ENCODE peak calls at places on chromosomes 12 and 14, in seven cellular contexts. One of them, this sample, is unnamed.

GRCh38 chr14:59463773-59464650 is 1.2 kb downstream of the GPR135 start:
- DNase-seq in aorta: peak
- DNase-seq in CD8-positive, alpha-beta memory T cell: no peak
- DNase-seq in neuronal stem cell: no peak
- DNase-seq in SK-N-SH: peak
- DNase-seq in GM12864: no peak
- DNase-seq in Peyer's patch: no peak
- DNase-seq in this sample: no peak

GRCh38 chr12:132222096-132222807 is 78.0 kb downstream of the NOC4L start:
- DNase-seq in neuronal stem cell: peak
- DNase-seq in SK-N-SH: no peak
- DNase-seq in Peyer's patch: peak
- DNase-seq in aorta: peak
- DNase-seq in CD8-positive, alpha-beta memory T cell: no peak
- DNase-seq in GM12864: no peak
- DNase-seq in this sample: peak

GRCh38 chr14:24613241-24613640 is 3.8 kb upstream of the GZMH start:
- DNase-seq in GM12864: no peak
- DNase-seq in aorta: no peak
- DNase-seq in CD8-positive, alpha-beta memory T cell: no peak
- DNase-seq in neuronal stem cell: no peak
- DNase-seq in Peyer's patch: no peak
- DNase-seq in SK-N-SH: no peak
- DNase-seq in this sample: no peak

GRCh38 chr12:99418379-99418778 is 229.2 kb upstream of the GARIN6 start:
- DNase-seq in Peyer's patch: no peak
- DNase-seq in CD8-positive, alpha-beta memory T cell: no peak
- DNase-seq in GM12864: no peak
- DNase-seq in neuronal stem cell: no peak
- DNase-seq in aorta: no peak
- DNase-seq in SK-N-SH: no peak
- DNase-seq in this sample: no peak

GRCh38 chr12:53180931-53181645 is 363 bp upstream of the CSAD start:
- DNase-seq in GM12864: no peak
- DNase-seq in CD8-positive, alpha-beta memory T cell: peak
- DNase-seq in Peyer's patch: peak
- DNase-seq in SK-N-SH: peak
- DNase-seq in neuronal stem cell: peak
- DNase-seq in aorta: peak
- DNase-seq in this sample: peak

GRCh38 chr12:129074379-129074778 is 221.1 kb downstream of the GLT1D1 start:
- DNase-seq in SK-N-SH: no peak
- DNase-seq in GM12864: no peak
- DNase-seq in CD8-positive, alpha-beta memory T cell: no peak
- DNase-seq in Peyer's patch: no peak
- DNase-seq in neuronal stem cell: no peak
- DNase-seq in aorta: no peak
- DNase-seq in this sample: no peak

GRCh38 chr12:78697817-78698415 is 166.7 kb upstream of the SYT1 start:
- DNase-seq in GM12864: no peak
- DNase-seq in SK-N-SH: no peak
- DNase-seq in Peyer's patch: no peak
- DNase-seq in CD8-positive, alpha-beta memory T cell: no peak
- DNase-seq in neuronal stem cell: no peak
- DNase-seq in aorta: no peak
- DNase-seq in this sample: no peak

GRCh38 chr12:33223956-33224355 is 215.7 kb downstream of the SYT10 start:
- DNase-seq in CD8-positive, alpha-beta memory T cell: no peak
- DNase-seq in neuronal stem cell: no peak
- DNase-seq in aorta: no peak
- DNase-seq in SK-N-SH: no peak
- DNase-seq in Peyer's patch: no peak
- DNase-seq in GM12864: no peak
- DNase-seq in this sample: no peak

GRCh38 chr14:31336646-31337045 is 83.7 kb downstream of the HEATR5A start:
- DNase-seq in SK-N-SH: no peak
- DNase-seq in GM12864: no peak
- DNase-seq in neuronal stem cell: no peak
- DNase-seq in Peyer's patch: no peak
- DNase-seq in aorta: no peak
- DNase-seq in CD8-positive, alpha-beta memory T cell: no peak
- DNase-seq in this sample: no peak

GRCh38 chr12:96233941-96234461 is 39.8 kb downstream of the ELK3 start:
- DNase-seq in GM12864: no peak
- DNase-seq in neuronal stem cell: no peak
- DNase-seq in aorta: peak
- DNase-seq in Peyer's patch: peak
- DNase-seq in SK-N-SH: peak
- DNase-seq in CD8-positive, alpha-beta memory T cell: no peak
- DNase-seq in this sample: peak
- H3K4me3 ChIP-seq in GM12864: no peak
- H3K4me3 ChIP-seq in neuronal stem cell: no peak
- H3K4me3 ChIP-seq in aorta: no peak
- H3K4me3 ChIP-seq in Peyer's patch: no peak
- H3K4me3 ChIP-seq in SK-N-SH: no peak
- H3K4me3 ChIP-seq in CD8-positive, alpha-beta memory T cell: no peak
- H3K4me3 ChIP-seq in this sample: no peak

GRCh38 chr12:114664661-114665320 is 19.2 kb downstream of the TBX3 start:
- DNase-seq in aorta: no peak
- DNase-seq in Peyer's patch: no peak
- DNase-seq in neuronal stem cell: no peak
- DNase-seq in SK-N-SH: no peak
- DNase-seq in CD8-positive, alpha-beta memory T cell: no peak
- DNase-seq in GM12864: no peak
- DNase-seq in this sample: no peak
- H3K4me3 ChIP-seq in aorta: no peak
- H3K4me3 ChIP-seq in Peyer's patch: peak
- H3K4me3 ChIP-seq in neuronal stem cell: no peak
- H3K4me3 ChIP-seq in SK-N-SH: no peak
- H3K4me3 ChIP-seq in CD8-positive, alpha-beta memory T cell: no peak
- H3K4me3 ChIP-seq in GM12864: no peak
- H3K4me3 ChIP-seq in this sample: no peak

GRCh38 chr12:63086149-63086915 is 64.7 kb downstream of the AVPR1A start:
- DNase-seq in neuronal stem cell: no peak
- DNase-seq in CD8-positive, alpha-beta memory T cell: no peak
- DNase-seq in SK-N-SH: no peak
- DNase-seq in GM12864: no peak
- DNase-seq in aorta: no peak
- DNase-seq in Peyer's patch: no peak
- DNase-seq in this sample: no peak

GRCh38 chr12:63095369-63095967 is 55.5 kb downstream of the AVPR1A start:
- DNase-seq in neuronal stem cell: no peak
- DNase-seq in aorta: no peak
- DNase-seq in GM12864: no peak
- DNase-seq in Peyer's patch: no peak
- DNase-seq in SK-N-SH: no peak
- DNase-seq in CD8-positive, alpha-beta memory T cell: no peak
- DNase-seq in this sample: no peak

GRCh38 chr12:63093084-63093483 is 57.9 kb downstream of the AVPR1A start:
- DNase-seq in neuronal stem cell: no peak
- DNase-seq in GM12864: no peak
- DNase-seq in Peyer's patch: no peak
- DNase-seq in CD8-positive, alpha-beta memory T cell: no peak
- DNase-seq in SK-N-SH: no peak
- DNase-seq in aorta: no peak
- DNase-seq in this sample: no peak

GRCh38 chr12:63093711-63094110 is 57.3 kb downstream of the AVPR1A start:
- DNase-seq in CD8-positive, alpha-beta memory T cell: no peak
- DNase-seq in neuronal stem cell: no peak
- DNase-seq in aorta: no peak
- DNase-seq in SK-N-SH: no peak
- DNase-seq in GM12864: no peak
- DNase-seq in Peyer's patch: no peak
- DNase-seq in this sample: no peak

DNA sequence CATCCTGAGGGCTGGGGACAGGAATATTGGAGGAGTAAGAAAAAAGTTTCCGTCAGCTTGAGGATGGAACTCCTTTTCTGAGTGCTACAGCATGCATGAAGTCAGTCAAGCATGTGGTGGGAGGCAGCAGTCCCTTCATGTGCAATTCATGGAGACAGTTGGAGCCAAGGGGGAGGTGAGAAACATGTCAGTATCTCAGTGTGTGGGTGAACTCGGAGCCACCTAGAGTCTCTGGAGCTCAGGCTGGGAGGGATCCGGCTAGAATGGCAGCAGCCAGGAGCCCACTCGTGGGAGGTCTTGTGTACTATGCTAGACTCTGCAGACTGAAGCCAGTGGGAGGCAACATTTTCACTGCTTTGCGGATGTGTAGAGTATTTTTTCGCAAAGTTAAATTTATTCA is 60.3 kb downstream of the AVPR1A start:
- DNase-seq in neuronal stem cell: no peak
- DNase-seq in Peyer's patch: no peak
- DNase-seq in aorta: no peak
- DNase-seq in CD8-positive, alpha-beta memory T cell: no peak
- DNase-seq in GM12864: no peak
- DNase-seq in SK-N-SH: no peak
- DNase-seq in this sample: no peak
- H3K4me3 ChIP-seq in neuronal stem cell: no peak
- H3K4me3 ChIP-seq in Peyer's patch: no peak
- H3K4me3 ChIP-seq in aorta: no peak
- H3K4me3 ChIP-seq in CD8-positive, alpha-beta memory T cell: no peak
- H3K4me3 ChIP-seq in GM12864: no peak
- H3K4me3 ChIP-seq in SK-N-SH: no peak
- H3K4me3 ChIP-seq in this sample: no peak

DNA sequence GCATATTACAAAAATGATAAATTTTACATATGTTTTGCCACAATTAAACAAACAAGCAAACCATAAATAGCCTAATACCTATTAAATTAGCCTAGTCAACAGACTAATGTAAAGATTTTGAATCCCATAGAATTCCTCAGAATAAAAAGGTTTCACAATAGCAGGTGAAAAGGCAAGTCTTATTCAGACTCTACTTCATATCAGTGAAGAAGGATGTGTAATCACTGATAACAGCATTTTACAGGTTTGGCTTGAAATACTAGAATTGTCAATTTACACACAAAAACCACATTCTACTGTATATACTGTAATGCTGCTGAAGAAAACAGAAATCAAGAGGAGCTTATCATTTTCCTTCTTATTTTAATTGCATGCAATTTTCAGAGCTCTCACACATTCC is 90.8 kb upstream of the SSTR1 start:
- DNase-seq in neuronal stem cell: no peak
- DNase-seq in SK-N-SH: no peak
- DNase-seq in GM12864: no peak
- DNase-seq in Peyer's patch: no peak
- DNase-seq in aorta: no peak
- DNase-seq in CD8-positive, alpha-beta memory T cell: no peak
- DNase-seq in this sample: no peak
- H3K4me3 ChIP-seq in neuronal stem cell: no peak
- H3K4me3 ChIP-seq in SK-N-SH: no peak
- H3K4me3 ChIP-seq in GM12864: no peak
- H3K4me3 ChIP-seq in Peyer's patch: no peak
- H3K4me3 ChIP-seq in aorta: no peak
- H3K4me3 ChIP-seq in CD8-positive, alpha-beta memory T cell: no peak
- H3K4me3 ChIP-seq in this sample: no peak

GRCh38 chr14:76413962-76414665 is 38.2 kb downstream of the ESRRB start:
- DNase-seq in Peyer's patch: no peak
- DNase-seq in GM12864: no peak
- DNase-seq in neuronal stem cell: peak
- DNase-seq in CD8-positive, alpha-beta memory T cell: no peak
- DNase-seq in SK-N-SH: peak
- DNase-seq in aorta: no peak
- DNase-seq in this sample: no peak
- H3K4me3 ChIP-seq in Peyer's patch: no peak
- H3K4me3 ChIP-seq in GM12864: no peak
- H3K4me3 ChIP-seq in neuronal stem cell: no peak
- H3K4me3 ChIP-seq in CD8-positive, alpha-beta memory T cell: no peak
- H3K4me3 ChIP-seq in SK-N-SH: no peak
- H3K4me3 ChIP-seq in aorta: no peak
- H3K4me3 ChIP-seq in this sample: no peak

GRCh38 chr14:95722525-95723190 is 8.7 kb upstream of the TCL1A start:
- DNase-seq in Peyer's patch: no peak
- DNase-seq in CD8-positive, alpha-beta memory T cell: no peak
- DNase-seq in aorta: no peak
- DNase-seq in GM12864: no peak
- DNase-seq in neuronal stem cell: no peak
- DNase-seq in SK-N-SH: no peak
- DNase-seq in this sample: no peak
- H3K4me3 ChIP-seq in Peyer's patch: no peak
- H3K4me3 ChIP-seq in CD8-positive, alpha-beta memory T cell: no peak
- H3K4me3 ChIP-seq in aorta: no peak
- H3K4me3 ChIP-seq in GM12864: no peak
- H3K4me3 ChIP-seq in neuronal stem cell: no peak
- H3K4me3 ChIP-seq in SK-N-SH: no peak
- H3K4me3 ChIP-seq in this sample: no peak

GRCh38 chr14:22994762-22995275 is 12.5 kb upstream of the AJUBA start:
- DNase-seq in CD8-positive, alpha-beta memory T cell: no peak
- DNase-seq in aorta: no peak
- DNase-seq in Peyer's patch: peak
- DNase-seq in GM12864: no peak
- DNase-seq in neuronal stem cell: no peak
- DNase-seq in SK-N-SH: peak
- DNase-seq in this sample: peak

GRCh38 chr14:22997676-22998323 is 12.1 kb downstream of the C14orf93 start:
- DNase-seq in GM12864: no peak
- DNase-seq in Peyer's patch: no peak
- DNase-seq in neuronal stem cell: no peak
- DNase-seq in SK-N-SH: peak
- DNase-seq in aorta: no peak
- DNase-seq in CD8-positive, alpha-beta memory T cell: no peak
- DNase-seq in this sample: no peak

GRCh38 chr14:22998324-22999012 is 11.5 kb downstream of the C14orf93 start:
- DNase-seq in CD8-positive, alpha-beta memory T cell: no peak
- DNase-seq in GM12864: no peak
- DNase-seq in Peyer's patch: no peak
- DNase-seq in aorta: no peak
- DNase-seq in neuronal stem cell: no peak
- DNase-seq in SK-N-SH: peak
- DNase-seq in this sample: no peak

GRCh38 chr14:22996823-22997301 is 13.1 kb downstream of the C14orf93 start:
- DNase-seq in aorta: no peak
- DNase-seq in neuronal stem cell: no peak
- DNase-seq in GM12864: no peak
- DNase-seq in Peyer's patch: no peak
- DNase-seq in CD8-positive, alpha-beta memory T cell: no peak
- DNase-seq in SK-N-SH: peak
- DNase-seq in this sample: no peak

GRCh38 chr14:22995889-22996611 is 13.7 kb upstream of the AJUBA start:
- DNase-seq in CD8-positive, alpha-beta memory T cell: no peak
- DNase-seq in GM12864: no peak
- DNase-seq in SK-N-SH: no peak
- DNase-seq in neuronal stem cell: no peak
- DNase-seq in aorta: no peak
- DNase-seq in Peyer's patch: no peak
- DNase-seq in this sample: no peak
- H3K4me3 ChIP-seq in CD8-positive, alpha-beta memory T cell: no peak
- H3K4me3 ChIP-seq in GM12864: no peak
- H3K4me3 ChIP-seq in SK-N-SH: no peak
- H3K4me3 ChIP-seq in neuronal stem cell: no peak
- H3K4me3 ChIP-seq in aorta: no peak
- H3K4me3 ChIP-seq in Peyer's patch: no peak
- H3K4me3 ChIP-seq in this sample: no peak

DNA sequence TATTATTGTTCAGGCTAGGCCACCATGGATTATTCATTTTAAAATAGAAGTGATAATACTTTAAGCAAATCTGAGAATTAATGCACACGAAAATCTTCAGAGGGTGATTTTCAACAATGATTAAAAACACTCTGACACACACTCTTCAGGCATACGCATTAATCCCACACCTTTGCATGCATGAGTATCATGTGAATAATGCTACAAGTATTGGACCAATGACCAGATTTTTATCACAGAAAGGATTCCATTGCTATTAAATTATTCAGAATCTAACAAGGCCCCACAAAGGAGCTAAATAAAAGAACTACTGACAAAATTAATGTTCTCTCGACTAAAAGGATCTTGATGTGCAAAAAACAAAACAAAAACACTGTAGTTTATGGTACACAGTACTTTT is 11.1 kb downstream of the EPS8 start:
- DNase-seq in SK-N-SH: no peak
- DNase-seq in GM12864: no peak
- DNase-seq in CD8-positive, alpha-beta memory T cell: no peak
- DNase-seq in Peyer's patch: no peak
- DNase-seq in aorta: no peak
- DNase-seq in neuronal stem cell: no peak
- DNase-seq in this sample: no peak
- H3K4me3 ChIP-seq in SK-N-SH: no peak
- H3K4me3 ChIP-seq in GM12864: no peak
- H3K4me3 ChIP-seq in CD8-positive, alpha-beta memory T cell: no peak
- H3K4me3 ChIP-seq in Peyer's patch: no peak
- H3K4me3 ChIP-seq in aorta: no peak
- H3K4me3 ChIP-seq in neuronal stem cell: no peak
- H3K4me3 ChIP-seq in this sample: no peak

This sample was measured in MG63.